ENCODE peak calls at places on chromosomes 12 and 14, in six cellular contexts. One of them, this sample, is unnamed.

GRCh38 chr14:47278233-47278842 is 397.1 kb downstream of the MDGA2 start:
- DNase-seq in stomach: peak; percentile 43
- DNase-seq in CD8-positive, alpha-beta memory T cell: no peak
- DNase-seq in CD4-positive, alpha-beta memory T cell: no peak
- DNase-seq in RWPE1: peak; percentile 12
- DNase-seq in breast epithelium: no peak
- DNase-seq in this sample: no peak

GRCh38 chr12:92942905-92943304 is 13.8 kb upstream of the EEA1 start:
- DNase-seq in RWPE1: no peak
- DNase-seq in CD4-positive, alpha-beta memory T cell: no peak
- DNase-seq in stomach: no peak
- DNase-seq in CD8-positive, alpha-beta memory T cell: no peak
- DNase-seq in breast epithelium: no peak
- DNase-seq in this sample: no peak

GRCh38 chr14:92651106-92651792 is 97.2 kb downstream of the LGMN start:
- DNase-seq in CD4-positive, alpha-beta memory T cell: peak; percentile 82
- DNase-seq in CD8-positive, alpha-beta memory T cell: peak; percentile 65
- DNase-seq in stomach: peak; percentile 55
- DNase-seq in RWPE1: no peak
- DNase-seq in breast epithelium: no peak
- DNase-seq in this sample: peak; percentile 79

GRCh38 chr12:24767016-24767415 is 181.9 kb downstream of the BCAT1 start:
- DNase-seq in RWPE1: no peak
- DNase-seq in stomach: no peak
- DNase-seq in CD4-positive, alpha-beta memory T cell: no peak
- DNase-seq in CD8-positive, alpha-beta memory T cell: no peak
- DNase-seq in breast epithelium: no peak
- DNase-seq in this sample: no peak

GRCh38 chr14:58863576-58864345 is 226.0 kb downstream of the DACT1 start:
- DNase-seq in CD4-positive, alpha-beta memory T cell: no peak
- DNase-seq in RWPE1: no peak
- DNase-seq in breast epithelium: no peak
- DNase-seq in stomach: no peak
- DNase-seq in CD8-positive, alpha-beta memory T cell: no peak
- DNase-seq in this sample: no peak

GRCh38 chr14:90522585-90523191 is 125.9 kb downstream of the CALM1 start:
- DNase-seq in CD8-positive, alpha-beta memory T cell: no peak
- DNase-seq in stomach: peak; percentile 67
- DNase-seq in breast epithelium: peak; percentile 81
- DNase-seq in RWPE1: no peak
- DNase-seq in CD4-positive, alpha-beta memory T cell: no peak
- DNase-seq in this sample: peak; percentile 59

GRCh38 chr12:113755098-113755497 is 211.0 kb downstream of the RBM19 start:
- DNase-seq in stomach: no peak
- DNase-seq in CD4-positive, alpha-beta memory T cell: no peak
- DNase-seq in RWPE1: no peak
- DNase-seq in breast epithelium: no peak
- DNase-seq in CD8-positive, alpha-beta memory T cell: no peak
- DNase-seq in this sample: no peak

GRCh38 chr12:106090586-106091411 is 48.0 kb downstream of the NUAK1 start:
- DNase-seq in CD8-positive, alpha-beta memory T cell: no peak
- DNase-seq in CD4-positive, alpha-beta memory T cell: no peak
- DNase-seq in breast epithelium: no peak
- DNase-seq in stomach: no peak
- DNase-seq in RWPE1: no peak
- DNase-seq in this sample: no peak

DNA sequence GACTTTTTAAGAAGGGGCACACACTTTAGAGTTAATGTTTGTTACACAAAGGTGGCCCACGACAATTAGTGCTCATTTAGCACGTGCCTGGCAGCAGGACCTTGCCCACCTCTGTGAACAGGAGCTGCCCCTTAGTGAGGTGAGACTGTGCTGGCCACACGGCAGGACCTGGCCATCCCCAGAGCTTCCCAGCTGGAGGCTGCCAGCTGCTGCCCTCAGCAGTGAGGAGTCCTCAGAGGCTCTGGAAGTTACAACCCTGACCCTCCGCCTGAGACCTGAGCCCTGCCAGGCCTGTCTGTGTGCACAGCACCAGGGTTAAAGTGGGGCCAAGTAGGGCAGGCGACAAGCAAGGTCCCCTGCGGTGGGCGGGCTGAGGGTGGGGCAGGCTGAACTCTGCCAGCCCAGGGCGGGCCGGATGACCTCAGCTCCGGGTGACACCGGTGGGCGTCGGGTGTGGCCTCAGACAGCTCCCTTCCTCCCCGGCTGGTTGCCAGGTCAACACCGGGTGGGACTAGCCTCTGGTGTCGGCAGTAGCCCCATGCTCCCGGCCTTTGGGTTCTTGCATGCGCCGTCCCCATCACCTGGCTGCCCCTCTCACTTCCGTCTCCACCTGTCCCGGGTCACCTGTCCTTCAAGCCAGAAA is 9.2 kb upstream of the LBHD2 start:
- DNase-seq in stomach: peak; percentile 74
- DNase-seq in breast epithelium: no peak
- DNase-seq in CD4-positive, alpha-beta memory T cell: no peak
- DNase-seq in CD8-positive, alpha-beta memory T cell: peak; percentile 29
- DNase-seq in RWPE1: no peak
- DNase-seq in this sample: peak; percentile 82
- H3K27ac ChIP-seq in stomach: peak overlapping the region; percentile 72
- H3K27ac ChIP-seq in breast epithelium: peak overlapping the region; percentile 52
- H3K27ac ChIP-seq in CD4-positive, alpha-beta memory T cell: no peak overlapping the region
- H3K27ac ChIP-seq in CD8-positive, alpha-beta memory T cell: no peak overlapping the region
- H3K27ac ChIP-seq in RWPE1: peak overlapping the region; percentile 99
- H3K27ac ChIP-seq in this sample: peak overlapping the region; percentile 80

GRCh38 chr12:110637869-110638441 is 24.0 kb downstream of the TCTN1 start:
- DNase-seq in breast epithelium: no peak
- DNase-seq in CD4-positive, alpha-beta memory T cell: no peak
- DNase-seq in RWPE1: no peak
- DNase-seq in stomach: no peak
- DNase-seq in CD8-positive, alpha-beta memory T cell: no peak
- DNase-seq in this sample: no peak

GRCh38 chr12:110636516-110636915 is 22.6 kb downstream of the TCTN1 start:
- DNase-seq in breast epithelium: no peak
- DNase-seq in RWPE1: no peak
- DNase-seq in stomach: no peak
- DNase-seq in CD8-positive, alpha-beta memory T cell: no peak
- DNase-seq in CD4-positive, alpha-beta memory T cell: no peak
- DNase-seq in this sample: no peak

GRCh38 chr12:110640275-110641025 is 26.5 kb downstream of the TCTN1 start:
- DNase-seq in breast epithelium: no peak
- DNase-seq in RWPE1: no peak
- DNase-seq in stomach: no peak
- DNase-seq in CD8-positive, alpha-beta memory T cell: no peak
- DNase-seq in CD4-positive, alpha-beta memory T cell: no peak
- DNase-seq in this sample: no peak

GRCh38 chr12:110639336-110640178 is 25.6 kb downstream of the TCTN1 start:
- DNase-seq in stomach: no peak
- DNase-seq in breast epithelium: no peak
- DNase-seq in RWPE1: peak; percentile 23
- DNase-seq in CD4-positive, alpha-beta memory T cell: no peak
- DNase-seq in CD8-positive, alpha-beta memory T cell: no peak
- DNase-seq in this sample: no peak

DNA sequence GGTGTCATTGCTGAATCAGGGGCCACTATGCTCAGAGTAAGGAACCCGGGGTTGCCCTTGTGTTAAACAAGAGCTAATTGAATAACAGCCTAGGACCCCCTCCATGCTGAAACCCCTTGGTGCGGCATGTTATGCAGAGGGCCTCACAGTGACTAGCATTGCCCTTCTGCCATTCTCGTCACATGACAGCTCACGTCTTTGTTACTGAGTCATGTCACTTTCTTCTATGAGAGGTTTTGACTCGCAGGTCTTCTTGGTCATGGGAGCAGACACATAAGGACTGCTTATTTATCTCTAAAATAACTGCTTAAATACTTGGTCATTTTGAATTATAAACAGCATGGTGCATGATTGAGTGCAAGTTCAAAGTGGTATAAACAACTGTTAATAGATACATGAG is 24.9 kb downstream of the TCTN1 start:
- DNase-seq in CD4-positive, alpha-beta memory T cell: no peak
- DNase-seq in RWPE1: no peak
- DNase-seq in CD8-positive, alpha-beta memory T cell: no peak
- DNase-seq in stomach: no peak
- DNase-seq in breast epithelium: no peak
- DNase-seq in this sample: no peak
- H3K27ac ChIP-seq in CD4-positive, alpha-beta memory T cell: no peak overlapping the region
- H3K27ac ChIP-seq in RWPE1: no peak overlapping the region
- H3K27ac ChIP-seq in CD8-positive, alpha-beta memory T cell: no peak overlapping the region
- H3K27ac ChIP-seq in stomach: no peak overlapping the region
- H3K27ac ChIP-seq in breast epithelium: no peak overlapping the region
- H3K27ac ChIP-seq in this sample: no peak overlapping the region

GRCh38 chr12:2456122-2456812 is 338.5 kb upstream of the FKBP4 start:
- DNase-seq in RWPE1: no peak
- DNase-seq in CD8-positive, alpha-beta memory T cell: no peak
- DNase-seq in stomach: no peak
- DNase-seq in CD4-positive, alpha-beta memory T cell: no peak
- DNase-seq in breast epithelium: no peak
- DNase-seq in this sample: no peak

GRCh38 chr12:2455410-2455809 is 339.4 kb upstream of the FKBP4 start:
- DNase-seq in breast epithelium: no peak
- DNase-seq in stomach: no peak
- DNase-seq in CD8-positive, alpha-beta memory T cell: no peak
- DNase-seq in CD4-positive, alpha-beta memory T cell: no peak
- DNase-seq in RWPE1: no peak
- DNase-seq in this sample: no peak

GRCh38 chr12:2453807-2454177 is 341.0 kb upstream of the FKBP4 start:
- DNase-seq in RWPE1: no peak
- DNase-seq in stomach: no peak
- DNase-seq in breast epithelium: no peak
- DNase-seq in CD8-positive, alpha-beta memory T cell: no peak
- DNase-seq in CD4-positive, alpha-beta memory T cell: no peak
- DNase-seq in this sample: no peak

GRCh38 chr12:2453076-2453806 is 341.5 kb upstream of the FKBP4 start:
- DNase-seq in CD8-positive, alpha-beta memory T cell: no peak
- DNase-seq in stomach: no peak
- DNase-seq in CD4-positive, alpha-beta memory T cell: no peak
- DNase-seq in breast epithelium: no peak
- DNase-seq in RWPE1: no peak
- DNase-seq in this sample: no peak

DNA sequence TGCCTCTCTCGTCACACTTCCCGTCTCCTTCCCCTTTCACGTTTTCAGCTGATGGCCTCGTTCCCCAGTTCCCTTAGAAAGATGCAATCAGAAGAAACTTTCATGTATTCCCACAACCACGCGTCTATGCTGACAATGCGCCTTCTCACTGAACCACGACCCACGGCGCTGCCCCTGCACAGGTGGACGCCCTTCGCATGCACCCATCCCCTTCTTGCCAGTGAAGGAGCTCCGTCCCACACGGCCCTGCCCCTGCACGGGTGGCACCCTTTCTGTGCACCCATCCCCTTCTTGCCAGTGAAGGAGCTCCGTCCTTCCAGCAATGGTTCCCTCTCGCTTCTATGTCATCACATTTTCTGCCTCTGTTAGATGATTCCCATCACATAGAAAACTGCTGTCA is 340.0 kb upstream of the FKBP4 start:
- DNase-seq in CD8-positive, alpha-beta memory T cell: no peak
- DNase-seq in breast epithelium: no peak
- DNase-seq in CD4-positive, alpha-beta memory T cell: no peak
- DNase-seq in stomach: no peak
- DNase-seq in RWPE1: no peak
- DNase-seq in this sample: no peak
- H3K27ac ChIP-seq in CD8-positive, alpha-beta memory T cell: no peak overlapping the region
- H3K27ac ChIP-seq in breast epithelium: no peak overlapping the region
- H3K27ac ChIP-seq in CD4-positive, alpha-beta memory T cell: no peak overlapping the region
- H3K27ac ChIP-seq in stomach: no peak overlapping the region
- H3K27ac ChIP-seq in RWPE1: no peak overlapping the region
- H3K27ac ChIP-seq in this sample: no peak overlapping the region

GRCh38 chr12:7787574-7788315 is 1.5 kb upstream of the NANOG start:
- DNase-seq in CD8-positive, alpha-beta memory T cell: no peak
- DNase-seq in breast epithelium: no peak
- DNase-seq in RWPE1: no peak
- DNase-seq in stomach: no peak
- DNase-seq in CD4-positive, alpha-beta memory T cell: no peak
- DNase-seq in this sample: no peak
- H3K27ac ChIP-seq in CD8-positive, alpha-beta memory T cell: no peak overlapping the region
- H3K27ac ChIP-seq in breast epithelium: no peak overlapping the region
- H3K27ac ChIP-seq in RWPE1: no peak overlapping the region
- H3K27ac ChIP-seq in stomach: no peak overlapping the region
- H3K27ac ChIP-seq in CD4-positive, alpha-beta memory T cell: no peak overlapping the region
- H3K27ac ChIP-seq in this sample: no peak overlapping the region

DNA sequence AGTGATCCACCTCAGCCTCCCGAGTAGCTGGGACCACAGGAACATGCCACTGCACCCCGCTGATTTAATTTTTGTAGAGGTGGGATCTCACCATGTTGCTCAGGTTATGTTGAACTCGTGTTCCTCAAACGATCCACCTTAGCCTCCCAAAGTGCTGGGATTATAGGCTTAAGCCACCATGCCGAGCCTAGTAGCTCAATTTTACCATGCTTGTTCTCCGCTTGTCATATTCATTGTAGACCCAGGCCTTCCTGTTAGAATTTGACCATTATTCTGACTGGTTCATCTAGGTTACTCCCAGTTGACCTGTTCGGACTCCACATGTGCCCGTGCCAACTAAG is 24.7 kb downstream of the TMBIM6 start:
- DNase-seq in CD4-positive, alpha-beta memory T cell: no peak
- DNase-seq in CD8-positive, alpha-beta memory T cell: no peak
- DNase-seq in breast epithelium: no peak
- DNase-seq in RWPE1: no peak
- DNase-seq in stomach: no peak
- DNase-seq in this sample: no peak
- H3K27ac ChIP-seq in CD4-positive, alpha-beta memory T cell: no peak overlapping the region
- H3K27ac ChIP-seq in CD8-positive, alpha-beta memory T cell: no peak overlapping the region
- H3K27ac ChIP-seq in breast epithelium: no peak overlapping the region
- H3K27ac ChIP-seq in RWPE1: no peak overlapping the region
- H3K27ac ChIP-seq in stomach: no peak overlapping the region
- H3K27ac ChIP-seq in this sample: no peak overlapping the region

GRCh38 chr14:104866451-104867370 is 1.6 kb downstream of the CEP170B start:
- DNase-seq in CD4-positive, alpha-beta memory T cell: no peak
- DNase-seq in RWPE1: no peak
- DNase-seq in breast epithelium: no peak
- DNase-seq in stomach: no peak
- DNase-seq in CD8-positive, alpha-beta memory T cell: no peak
- DNase-seq in this sample: peak; percentile 50
- H3K27ac ChIP-seq in CD4-positive, alpha-beta memory T cell: no peak overlapping the region
- H3K27ac ChIP-seq in RWPE1: peak overlapping the region; percentile 91
- H3K27ac ChIP-seq in breast epithelium: peak overlapping the region; percentile 88
- H3K27ac ChIP-seq in stomach: peak overlapping the region; percentile 98
- H3K27ac ChIP-seq in CD8-positive, alpha-beta memory T cell: peak overlapping the region; percentile 4
- H3K27ac ChIP-seq in this sample: no peak overlapping the region

GRCh38 chr14:30875788-30876053 is 1.4 kb downstream of the COCH start:
- DNase-seq in CD8-positive, alpha-beta memory T cell: no peak
- DNase-seq in CD4-positive, alpha-beta memory T cell: no peak
- DNase-seq in stomach: no peak
- DNase-seq in breast epithelium: no peak
- DNase-seq in RWPE1: no peak
- DNase-seq in this sample: no peak
- H3K27ac ChIP-seq in CD8-positive, alpha-beta memory T cell: no peak overlapping the region
- H3K27ac ChIP-seq in CD4-positive, alpha-beta memory T cell: no peak overlapping the region
- H3K27ac ChIP-seq in stomach: no peak overlapping the region
- H3K27ac ChIP-seq in breast epithelium: no peak overlapping the region
- H3K27ac ChIP-seq in RWPE1: no peak overlapping the region
- H3K27ac ChIP-seq in this sample: no peak overlapping the region

GRCh38 chr12:124929649-124930419 is 15.4 kb upstream of the UBC start:
- DNase-seq in RWPE1: no peak
- DNase-seq in CD4-positive, alpha-beta memory T cell: no peak
- DNase-seq in CD8-positive, alpha-beta memory T cell: no peak
- DNase-seq in breast epithelium: no peak
- DNase-seq in stomach: no peak
- DNase-seq in this sample: no peak
- H3K27ac ChIP-seq in RWPE1: peak overlapping the region; percentile 98
- H3K27ac ChIP-seq in CD4-positive, alpha-beta memory T cell: no peak overlapping the region
- H3K27ac ChIP-seq in CD8-positive, alpha-beta memory T cell: no peak overlapping the region
- H3K27ac ChIP-seq in breast epithelium: peak overlapping the region; percentile 98
- H3K27ac ChIP-seq in stomach: no peak overlapping the region
- H3K27ac ChIP-seq in this sample: peak overlapping the region; percentile 91

GRCh38 chr14:51283402-51283825 is 43.4 kb downstream of the TMX1 start:
- DNase-seq in stomach: no peak
- DNase-seq in CD4-positive, alpha-beta memory T cell: peak; percentile 32
- DNase-seq in breast epithelium: no peak
- DNase-seq in CD8-positive, alpha-beta memory T cell: no peak
- DNase-seq in RWPE1: peak; percentile 92
- DNase-seq in this sample: no peak
- H3K27ac ChIP-seq in stomach: no peak overlapping the region
- H3K27ac ChIP-seq in CD4-positive, alpha-beta memory T cell: no peak overlapping the region
- H3K27ac ChIP-seq in breast epithelium: peak overlapping the region; percentile 43
- H3K27ac ChIP-seq in CD8-positive, alpha-beta memory T cell: no peak overlapping the region
- H3K27ac ChIP-seq in RWPE1: no peak overlapping the region
- H3K27ac ChIP-seq in this sample: no peak overlapping the region

This sample was measured in left lung.